ENCODE peak calls at places on chromosomes 13 and 19, in eight cellular contexts. U, R, A, I, X, F, V and Y are unnamed samples.

GRCh38 chr19:10887616-10888367 is 16.4 kb downstream of the CARM1 start:
- DNase-seq in U (no peak), R (peak; percentile 33), A (no peak), I (no peak), X (no peak), F (no peak), V (no peak), Y (no peak)

GRCh38 chr13:112592647-112593046 is 4.7 kb upstream of the TUBGCP3 start:
- DNase-seq in U (no peak), R (no peak), A (no peak), I (no peak), X (no peak), F (no peak), V (no peak), Y (no peak)

GRCh38 chr19:10802479-10802878 is 33.5 kb downstream of the TMED1 start:
- DNase-seq in U (no peak), R (no peak), A (no peak), I (no peak), X (no peak), F (no peak), V (no peak), Y (no peak)

GRCh38 chr13:37488682-37489081 is 109.9 kb downstream of the POSTN start:
- DNase-seq in U (no peak), R (no peak), A (no peak), I (no peak), X (no peak), F (peak; percentile 53), V (no peak), Y (no peak)

GRCh38 chr19:42023121-42023942 is 29.3 kb upstream of the ATP1A3 start:
- DNase-seq in U (no peak), R (peak; percentile 9), A (no peak), I (no peak), X (no peak), F (peak; percentile 50), V (no peak), Y (no peak)

GRCh38 chr19:58558623-58559274 is 338 bp upstream of the UBE2M start:
- DNase-seq in U (peak; percentile 99), R (peak; percentile 96), A (peak; percentile 97), I (peak; percentile 97), X (peak; percentile 100), F (peak; percentile 99), V (peak; percentile 95), Y (peak; percentile 100)

GRCh38 chr19:15291089-15291488 is 41.2 kb downstream of the BRD4 start:
- DNase-seq in U (no peak), R (no peak), A (no peak), I (no peak), X (no peak), F (no peak), V (no peak), Y (no peak)

GRCh38 chr13:113404366-113404722 is 40.4 kb upstream of the GRTP1 start:
- DNase-seq in U (no peak), R (no peak), A (no peak), I (no peak), X (no peak), F (no peak), V (no peak), Y (no peak)

GRCh38 chr19:56566904-56567273 is 379 bp upstream of the ZNF470 start:
- DNase-seq in U (no peak), R (peak; percentile 11), A (no peak), I (no peak), X (peak; percentile 87), F (peak; percentile 34), V (peak; percentile 1), Y (no peak)

GRCh38 chr19:47514151-47514868 is 553 bp downstream of the NAPA start:
- DNase-seq in U (no peak), R (no peak), A (no peak), I (no peak), X (peak; percentile 90), F (no peak), V (no peak), Y (no peak)

GRCh38 chr19:47512183-47512947 is 2.5 kb downstream of the NAPA start:
- DNase-seq in U (peak; percentile 13), R (peak; percentile 19), A (no peak), I (no peak), X (peak; percentile 94), F (peak; percentile 45), V (no peak), Y (no peak)

GRCh38 chr19:47512948-47513319 is 1.9 kb downstream of the NAPA start:
- DNase-seq in U (no peak), R (no peak), A (no peak), I (no peak), X (peak; percentile 85), F (no peak), V (no peak), Y (no peak)

GRCh38 chr19:47518139-47518538 is 3.3 kb upstream of the NAPA start:
- DNase-seq in U (peak; percentile 70), R (peak; percentile 23), A (no peak), I (peak; percentile 44), X (no peak), F (peak; percentile 21), V (no peak), Y (peak; percentile 47)

GRCh38 chr19:47514869-47515588 is at the start of gene NAPA:
- DNase-seq in U (peak; percentile 100), R (peak; percentile 99), A (peak; percentile 100), I (peak; percentile 99), X (peak; percentile 100), F (peak; percentile 100), V (peak; percentile 99), Y (peak; percentile 100)
- TF ChIP-seq CTCF in U (no peak), R (no peak), A (no peak), I (no peak), X (no peak), F (no peak), V (no peak), Y (no peak)

GRCh38 chr13:69524459-69525155 is 583.0 kb upstream of the ATXN8OS start:
- DNase-seq in U (no peak), R (peak; percentile 0), A (no peak), I (no peak), X (no peak), F (peak; percentile 14), V (no peak), Y (no peak)
- TF ChIP-seq CTCF in U (no peak), R (no peak), A (no peak), I (no peak), X (no peak), F (peak; percentile 35), V (no peak), Y (no peak)

GRCh38 chr19:7869910-7870511 is 4.2 kb downstream of the PRR36 start:
- DNase-seq in U (peak; percentile 64), R (peak; percentile 21), A (no peak), I (no peak), X (no peak), F (peak; percentile 28), V (no peak), Y (peak; percentile 41)

GRCh38 chr19:7868326-7868670 is 5.9 kb downstream of the PRR36 start:
- DNase-seq in U (no peak), R (no peak), A (no peak), I (no peak), X (no peak), F (no peak), V (no peak), Y (no peak)

GRCh38 chr19:7867092-7867844 is 6.9 kb downstream of the PRR36 start:
- DNase-seq in U (no peak), R (no peak), A (no peak), I (no peak), X (no peak), F (no peak), V (no peak), Y (no peak)

GRCh38 chr19:7869453-7869909 is 4.7 kb downstream of the PRR36 start:
- DNase-seq in U (peak; percentile 88), R (peak; percentile 20), A (no peak), I (peak; percentile 85), X (peak; percentile 93), F (peak; percentile 51), V (no peak), Y (peak; percentile 84)

DNA sequence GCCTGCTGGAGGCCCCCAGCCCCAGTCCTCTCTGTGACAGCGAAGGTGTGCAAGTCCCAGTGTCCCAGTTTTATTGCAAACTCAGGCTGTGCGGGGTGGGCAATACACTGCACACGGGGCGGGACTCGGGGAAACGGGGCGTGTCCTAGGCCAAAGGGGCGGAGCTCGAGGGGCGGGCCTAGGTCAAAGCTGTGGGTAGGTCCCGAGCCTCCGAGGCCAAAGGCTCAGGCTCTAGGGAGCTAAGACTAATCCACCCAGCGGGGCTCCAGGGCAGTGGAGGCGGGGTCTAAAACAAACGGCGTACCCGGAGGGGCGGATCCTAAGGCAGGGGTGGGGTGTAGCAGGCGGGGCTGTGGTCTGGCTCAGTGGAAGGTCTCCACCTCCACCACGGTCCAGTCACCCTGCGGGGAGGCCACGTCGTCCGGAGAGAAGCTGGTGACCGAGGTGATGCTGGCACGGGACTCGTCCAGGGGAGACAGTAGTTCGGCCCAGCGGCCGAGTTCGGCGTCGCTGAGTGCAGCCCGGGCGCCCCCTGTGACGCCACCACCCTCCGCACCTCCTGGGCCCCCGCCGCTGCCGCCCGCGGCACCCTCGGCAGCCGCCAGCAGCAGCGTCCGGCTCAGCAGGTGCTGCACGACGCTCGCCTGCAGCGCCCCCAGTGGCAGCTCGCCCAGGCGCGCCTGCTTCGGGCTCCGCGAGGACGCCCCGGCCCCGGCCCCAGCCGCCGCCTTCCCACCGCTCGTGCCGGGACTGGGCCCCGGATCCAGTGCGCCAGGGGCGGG is 5.3 kb downstream of the PRR36 start:
- DNase-seq in U (peak; percentile 96), R (peak; percentile 52), A (no peak), I (peak; percentile 83), X (peak; percentile 94), F (peak; percentile 62), V (no peak), Y (peak; percentile 86)
- TF ChIP-seq CTCF in U (peak; percentile 95), R (peak; percentile 70), A (peak; percentile 43), I (peak; percentile 56), X (no peak), F (peak; percentile 49), V (peak; percentile 41), Y (peak; percentile 96)

GRCh38 chr13:66359910-66360552 is 870.1 kb downstream of the PCDH9 start:
- DNase-seq in U (no peak), R (no peak), A (no peak), I (no peak), X (no peak), F (no peak), V (no peak), Y (no peak)

GRCh38 chr13:66354880-66355279 is 875.3 kb downstream of the PCDH9 start:
- DNase-seq in U (no peak), R (peak; percentile 2), A (no peak), I (no peak), X (no peak), F (no peak), V (no peak), Y (no peak)

GRCh38 chr13:66362485-66362884 is 867.7 kb downstream of the PCDH9 start:
- DNase-seq in U (no peak), R (no peak), A (no peak), I (no peak), X (no peak), F (no peak), V (no peak), Y (no peak)

GRCh38 chr13:66358564-66358963 is 871.6 kb downstream of the PCDH9 start:
- DNase-seq in U (no peak), R (no peak), A (no peak), I (no peak), X (no peak), F (no peak), V (no peak), Y (no peak)

DNA sequence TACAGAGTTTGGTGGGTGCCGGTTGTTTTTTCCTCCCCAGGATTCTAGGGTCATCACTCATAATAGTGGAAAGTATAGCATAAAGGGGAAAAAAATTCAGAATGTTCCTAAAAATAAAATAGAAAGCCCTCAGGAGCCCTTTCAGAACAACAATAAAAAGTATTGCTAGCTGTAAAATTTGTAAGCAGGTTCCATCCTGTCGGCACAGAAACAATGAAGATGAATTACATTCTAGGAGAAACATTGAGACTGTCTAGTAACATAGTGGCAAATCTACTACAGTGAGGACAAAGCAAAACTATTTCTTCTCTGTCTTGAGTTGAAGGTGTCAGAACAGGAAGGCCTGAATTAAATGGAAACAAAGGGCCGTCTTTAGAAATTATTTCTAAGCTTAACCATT is 870.7 kb downstream of the PCDH9 start:
- DNase-seq in U (no peak), R (no peak), A (no peak), I (no peak), X (no peak), F (no peak), V (no peak), Y (no peak)
- TF ChIP-seq CTCF in U (no peak), R (no peak), A (no peak), I (no peak), X (no peak), F (no peak), V (no peak), Y (no peak)